ENCODE peak calls at places on chromosomes 13 and 19, in four cellular contexts. Y is fibroblast of lung, C is PC-3, A is IMR-90. I is an unnamed sample. For H3K4me1, the result is how much of the 10 kb centered on the place peaks cover.

GRCh38 chr19:10104665-10105221 is 1.4 kb upstream of the PPAN start:
- DNase-seq in Y (no peak), A (no peak), C (no peak), I (no peak)

GRCh38 chr13:108086678-108087077 is 128.7 kb downstream of the LIG4 start:
- DNase-seq in Y (peak), A (peak), C (peak), I (peak)

GRCh38 chr13:109331898-109332297 is 454.5 kb downstream of the IRS2 start:
- DNase-seq in A (peak), C (peak), Y (peak), I (peak)

GRCh38 chr13:100254002-100254401 is 165.1 kb downstream of the PCCA start:
- DNase-seq in A (no peak), C (no peak), Y (peak), I (no peak)

GRCh38 chr19:50909240-50910070 is 1.7 kb downstream of the KLK4 start:
- DNase-seq in Y (no peak), A (no peak), C (peak), I (peak)

GRCh38 chr13:106355866-106356265 is 179.6 kb downstream of the EFNB2 start:
- DNase-seq in C (no peak), Y (no peak), A (no peak), I (no peak)

GRCh38 chr19:50457300-50457699 is 19.0 kb upstream of the EMC10 start:
- DNase-seq in A (no peak), C (no peak), Y (no peak), I (no peak)

GRCh38 chr19:7869453-7869909 is 4.7 kb downstream of the PRR36 start:
- DNase-seq in A (peak), C (peak), Y (peak), I (peak)

GRCh38 chr13:46181799-46182490 is at the start of gene LCP1:
- DNase-seq in Y (no peak), C (peak), A (no peak), I (peak)

GRCh38 chr19:17466487-17466850 is 3.9 kb upstream of the SLC27A1 start:
- DNase-seq in C (no peak), Y (no peak), A (no peak), I (no peak)

GRCh38 chr13:107461751-107462150 is 753.6 kb downstream of the LIG4 start:
- DNase-seq in A (peak), Y (peak), C (no peak), I (no peak)

GRCh38 chr13:29591310-29591709 is 4.2 kb downstream of the SLC7A1 start:
- DNase-seq in C (no peak), A (peak), Y (peak), I (no peak)

GRCh38 chr13:30731658-30732390 is 3.5 kb upstream of the ALOX5AP start:
- DNase-seq in A (no peak), C (no peak), Y (no peak), I (no peak)

GRCh38 chr19:33344210-33344609 is 29.3 kb upstream of the CEBPG start:
- DNase-seq in Y (no peak), C (no peak), A (no peak), I (no peak)

GRCh38 chr13:99065250-99066015 is 87.6 kb upstream of the DOCK9 start:
- DNase-seq in Y (no peak), A (no peak), C (no peak), I (no peak)

GRCh38 chr19:46963093-46963734 is 56.4 kb upstream of the NPAS1 start:
- DNase-seq in A (peak), Y (peak), C (peak), I (no peak)

GRCh38 chr19:34306213-34306661 is 51.9 kb downstream of the GARRE1 start:
- DNase-seq in A (no peak), C (no peak), Y (no peak), I (no peak)

GRCh38 chr19:8108560-8109445 is 40.6 kb downstream of the FBN3 start:
- DNase-seq in A (no peak), C (no peak), Y (no peak), I (no peak)

GRCh38 chr19:33740811-33741396 is 55.8 kb upstream of the KCTD15 start:
- DNase-seq in A (peak), C (peak), Y (peak), I (peak)

GRCh38 chr13:44329909-44330545 is 43.6 kb upstream of the SERP2 start:
- DNase-seq in C (no peak), Y (no peak), A (no peak), I (no peak)

GRCh38 chr13:96771501-96772367 is 222.5 kb downstream of the OXGR1 start:
- DNase-seq in Y (peak), A (no peak), C (no peak), I (no peak)

GRCh38 chr13:96772426-96772825 is 221.8 kb downstream of the OXGR1 start:
- DNase-seq in Y (no peak), A (no peak), C (peak), I (no peak)

GRCh38 chr13:96769874-96770273 is 224.4 kb downstream of the OXGR1 start:
- DNase-seq in Y (no peak), A (no peak), C (no peak), I (no peak)

GRCh38 chr13:96766311-96766710 is 228.0 kb downstream of the OXGR1 start:
- DNase-seq in Y (no peak), C (no peak), A (no peak), I (no peak)

DNA sequence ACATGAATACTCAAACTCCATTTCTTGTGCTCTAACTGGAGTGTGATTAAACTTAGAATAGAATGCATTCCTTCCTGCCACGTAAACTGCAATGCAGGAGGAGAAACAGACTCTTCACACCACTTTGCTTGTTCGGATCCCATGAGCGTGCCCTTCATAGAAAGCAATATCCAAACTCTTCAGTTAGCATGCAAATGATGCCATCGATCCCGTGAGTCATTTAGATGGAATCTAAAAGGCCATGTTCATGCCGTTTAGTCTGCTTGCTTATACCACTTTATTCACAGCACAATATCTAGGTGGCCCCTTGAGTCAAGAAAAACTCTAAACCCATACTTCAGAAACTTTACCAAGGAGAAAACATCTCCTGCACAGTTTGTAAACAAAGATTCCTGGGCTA is 225.8 kb downstream of the OXGR1 start:
- DNase-seq in Y (no peak), A (no peak), C (no peak), I (no peak)
- H3K27ac ChIP-seq in Y (no peak), A (no peak), C (no peak), I (no peak)

GRCh38 chr19:16283103-16283469 is 41.5 kb upstream of the KLF2 start:
- DNase-seq in C (no peak), A (no peak), Y (peak), I (no peak)
- H2AFZ ChIP-seq in C (no peak), A (peak), Y (peak), I (no peak)

GRCh38 chr13:53017433-53017970 is 11.1 kb upstream of the OLFM4 start:
- DNase-seq in A (no peak), Y (no peak), C (no peak), I (no peak)
- H3K4me1 ChIP-seq in A (under half), Y (under half), C (under half), I (under half)

GRCh38 chr13:103161476-103161875 is 95.3 kb upstream of the SLC10A2 start:
- DNase-seq in Y (no peak), A (no peak), C (no peak), I (peak)

GRCh38 chr13:103157434-103158145 is 91.4 kb upstream of the SLC10A2 start:
- DNase-seq in C (no peak), Y (no peak), A (no peak), I (no peak)

GRCh38 chr13:103156346-103156998 is 90.3 kb upstream of the SLC10A2 start:
- DNase-seq in Y (no peak), C (no peak), A (no peak), I (no peak)

GRCh38 chr13:103157034-103157433 is 90.8 kb upstream of the SLC10A2 start:
- DNase-seq in Y (no peak), C (peak), A (no peak), I (no peak)
- H3K27ac ChIP-seq in Y (no peak), C (no peak), A (no peak), I (no peak)

GRCh38 chr19:11324748-11325389 is 14.6 kb downstream of the RAB3D start:
- DNase-seq in Y (no peak), C (no peak), A (no peak), I (no peak)
- H2AFZ ChIP-seq in Y (no peak), C (no peak), A (peak), I (no peak)

GRCh38 chr19:15104003-15104402 is 3.2 kb upstream of the SYDE1 start:
- DNase-seq in A (no peak), C (no peak), Y (no peak), I (no peak)

GRCh38 chr19:15107056-15108010 is at the start of gene SYDE1:
- DNase-seq in A (peak), C (peak), Y (peak), I (peak)

GRCh38 chr19:15108145-15108844 is 1.1 kb downstream of the SYDE1 start:
- DNase-seq in Y (no peak), C (no peak), A (no peak), I (no peak)

GRCh38 chr19:15104411-15104810 is 2.8 kb upstream of the SYDE1 start:
- DNase-seq in Y (no peak), A (no peak), C (no peak), I (no peak)

GRCh38 chr19:15105044-15105443 is 2.2 kb upstream of the SYDE1 start:
- DNase-seq in A (no peak), Y (no peak), C (no peak), I (no peak)
- H3K4me1 ChIP-seq in A (under half), Y (under half), C (under half), I (under half)

GRCh38 chr19:53868892-53869804 is 1.5 kb downstream of the MYADM start:
- DNase-seq in C (peak), Y (peak), A (peak), I (peak)

GRCh38 chr19:53872762-53873161 is 5.1 kb downstream of the MYADM start:
- DNase-seq in C (no peak), Y (no peak), A (no peak), I (no peak)

GRCh38 chr19:53868091-53868891 is 608 bp downstream of the MYADM start:
- DNase-seq in A (peak), C (peak), Y (peak), I (peak)

GRCh38 chr19:53871448-53871847 is 3.8 kb downstream of the MYADM start:
- DNase-seq in A (no peak), C (no peak), Y (no peak), I (no peak)

DNA sequence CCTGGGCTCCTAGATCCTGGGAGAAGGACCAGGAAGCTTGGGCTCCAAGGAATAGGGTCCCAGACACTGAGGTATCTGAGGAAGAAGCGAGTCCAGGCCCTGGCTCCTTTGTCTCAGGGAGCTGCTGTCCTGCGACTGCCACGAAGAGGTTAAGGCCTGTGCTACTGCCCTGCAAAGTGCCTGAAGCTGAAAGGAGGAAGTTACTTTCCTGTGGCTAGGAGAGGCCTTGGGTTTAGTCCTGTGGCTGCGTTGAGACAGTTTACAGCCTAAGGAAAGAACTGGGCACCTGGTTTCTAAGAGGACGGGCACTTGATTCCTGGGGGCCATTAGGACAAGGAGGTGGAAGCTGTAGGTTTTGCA is 2.8 kb downstream of the MYADM start:
- DNase-seq in Y (no peak), A (no peak), C (no peak), I (peak)
- H3K27ac ChIP-seq in Y (no peak), A (peak), C (no peak), I (peak)

DNA sequence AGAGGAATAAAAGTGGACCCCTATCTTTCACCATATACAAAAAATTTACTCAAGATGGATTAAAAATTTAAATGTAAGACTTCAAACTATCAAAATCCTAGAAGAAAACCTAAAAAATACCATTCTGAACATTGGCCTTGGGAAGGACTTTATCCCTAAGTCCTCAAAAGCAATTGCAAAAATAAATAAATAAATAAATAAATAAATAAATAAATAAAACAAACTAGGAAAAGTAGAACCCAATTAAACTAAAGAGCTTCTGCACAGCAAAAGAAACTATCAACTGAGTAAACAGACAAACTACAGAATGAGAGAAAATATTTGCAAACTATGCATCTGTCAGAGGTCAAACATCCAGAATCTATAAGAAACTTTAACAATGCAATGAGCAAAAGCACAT is 874.9 kb upstream of the PCDH20 start:
- DNase-seq in Y (no peak), C (no peak), A (no peak), I (no peak)
- H2AFZ ChIP-seq in Y (no peak), C (no peak), A (no peak), I (no peak)

I was measured in hepatocyte.